ENCODE peak calls at places on chromosomes 11 and 22, in ten cellular contexts. One of them, this sample, is unnamed.

GRCh38 chr11:68033708-68034045 is 3.2 kb downstream of the NDUFS8 start:
- DNase-seq in pancreas: peak; percentile 63
- DNase-seq in BJ: no peak
- DNase-seq in upper lobe of right lung: peak; percentile 72
- DNase-seq in astrocyte of the cerebellum: no peak
- DNase-seq in thoracic aorta: no peak
- DNase-seq in GM20000: no peak
- DNase-seq in B cell: no peak
- DNase-seq in dorsolateral prefrontal cortex: no peak
- DNase-seq in fibroblast of pulmonary artery: no peak
- DNase-seq in this sample: no peak

GRCh38 chr11:57551941-57552340 is 14.5 kb downstream of the SMTNL1 start:
- DNase-seq in pancreas: peak; percentile 69
- DNase-seq in astrocyte of the cerebellum: no peak
- DNase-seq in upper lobe of right lung: no peak
- DNase-seq in B cell: no peak
- DNase-seq in thoracic aorta: no peak
- DNase-seq in dorsolateral prefrontal cortex: no peak
- DNase-seq in BJ: no peak
- DNase-seq in fibroblast of pulmonary artery: no peak
- DNase-seq in GM20000: no peak
- DNase-seq in this sample: no peak

GRCh38 chr11:19419813-19420212 is 179.1 kb upstream of the E2F8 start:
- DNase-seq in BJ: no peak
- DNase-seq in thoracic aorta: no peak
- DNase-seq in GM20000: no peak
- DNase-seq in B cell: no peak
- DNase-seq in pancreas: no peak
- DNase-seq in dorsolateral prefrontal cortex: no peak
- DNase-seq in upper lobe of right lung: no peak
- DNase-seq in astrocyte of the cerebellum: no peak
- DNase-seq in fibroblast of pulmonary artery: peak; percentile 56
- DNase-seq in this sample: no peak

GRCh38 chr11:74593463-74593862 is 1.1 kb downstream of the POLD3 start:
- DNase-seq in thoracic aorta: no peak
- DNase-seq in upper lobe of right lung: no peak
- DNase-seq in GM20000: no peak
- DNase-seq in fibroblast of pulmonary artery: no peak
- DNase-seq in astrocyte of the cerebellum: no peak
- DNase-seq in dorsolateral prefrontal cortex: no peak
- DNase-seq in B cell: no peak
- DNase-seq in pancreas: no peak
- DNase-seq in BJ: no peak
- DNase-seq in this sample: no peak

GRCh38 chr22:45284705-45285305 is at the start of gene UPK3A:
- DNase-seq in upper lobe of right lung: peak; percentile 90
- DNase-seq in B cell: peak; percentile 82
- DNase-seq in BJ: no peak
- DNase-seq in thoracic aorta: no peak
- DNase-seq in pancreas: peak; percentile 85
- DNase-seq in astrocyte of the cerebellum: no peak
- DNase-seq in fibroblast of pulmonary artery: no peak
- DNase-seq in dorsolateral prefrontal cortex: peak; percentile 70
- DNase-seq in GM20000: peak; percentile 57
- DNase-seq in this sample: peak; percentile 53

GRCh38 chr22:20549232-20549841 is 41.9 kb downstream of the MED15 start:
- DNase-seq in B cell: no peak
- DNase-seq in BJ: no peak
- DNase-seq in pancreas: no peak
- DNase-seq in upper lobe of right lung: no peak
- DNase-seq in fibroblast of pulmonary artery: peak; percentile 41
- DNase-seq in thoracic aorta: no peak
- DNase-seq in astrocyte of the cerebellum: no peak
- DNase-seq in GM20000: no peak
- DNase-seq in dorsolateral prefrontal cortex: no peak
- DNase-seq in this sample: no peak

GRCh38 chr11:46604796-46605195 is 11.0 kb upstream of the AMBRA1 start:
- DNase-seq in dorsolateral prefrontal cortex: no peak
- DNase-seq in BJ: no peak
- DNase-seq in GM20000: no peak
- DNase-seq in fibroblast of pulmonary artery: no peak
- DNase-seq in B cell: no peak
- DNase-seq in upper lobe of right lung: no peak
- DNase-seq in thoracic aorta: no peak
- DNase-seq in pancreas: no peak
- DNase-seq in astrocyte of the cerebellum: no peak
- DNase-seq in this sample: no peak

GRCh38 chr11:112735470-112735869 is 225.8 kb upstream of the NCAM1 start:
- DNase-seq in GM20000: no peak
- DNase-seq in fibroblast of pulmonary artery: no peak
- DNase-seq in astrocyte of the cerebellum: no peak
- DNase-seq in upper lobe of right lung: no peak
- DNase-seq in B cell: no peak
- DNase-seq in pancreas: no peak
- DNase-seq in dorsolateral prefrontal cortex: no peak
- DNase-seq in thoracic aorta: no peak
- DNase-seq in BJ: no peak
- DNase-seq in this sample: no peak

GRCh38 chr11:26947379-26947844 is 46.5 kb upstream of the FIBIN start:
- DNase-seq in fibroblast of pulmonary artery: peak; percentile 100
- DNase-seq in astrocyte of the cerebellum: peak; percentile 99
- DNase-seq in dorsolateral prefrontal cortex: no peak
- DNase-seq in BJ: peak; percentile 100
- DNase-seq in thoracic aorta: peak; percentile 14
- DNase-seq in GM20000: no peak
- DNase-seq in B cell: no peak
- DNase-seq in pancreas: no peak
- DNase-seq in upper lobe of right lung: no peak
- DNase-seq in this sample: no peak

GRCh38 chr11:106133529-106133928 is 56.1 kb downstream of the AASDHPPT start:
- DNase-seq in pancreas: no peak
- DNase-seq in B cell: no peak
- DNase-seq in dorsolateral prefrontal cortex: no peak
- DNase-seq in astrocyte of the cerebellum: no peak
- DNase-seq in fibroblast of pulmonary artery: no peak
- DNase-seq in BJ: no peak
- DNase-seq in thoracic aorta: no peak
- DNase-seq in GM20000: peak; percentile 11
- DNase-seq in upper lobe of right lung: no peak
- DNase-seq in this sample: peak; percentile 11
- TF ChIP-seq CTCF in pancreas: no peak
- TF ChIP-seq CTCF in B cell: no peak
- TF ChIP-seq CTCF in dorsolateral prefrontal cortex: no peak
- TF ChIP-seq CTCF in astrocyte of the cerebellum: no peak
- TF ChIP-seq CTCF in fibroblast of pulmonary artery: peak; percentile 26
- TF ChIP-seq CTCF in BJ: peak; percentile 35
- TF ChIP-seq CTCF in thoracic aorta: peak; percentile 12
- TF ChIP-seq CTCF in GM20000: no peak
- TF ChIP-seq CTCF in upper lobe of right lung: no peak
- TF ChIP-seq CTCF in this sample: no peak

DNA sequence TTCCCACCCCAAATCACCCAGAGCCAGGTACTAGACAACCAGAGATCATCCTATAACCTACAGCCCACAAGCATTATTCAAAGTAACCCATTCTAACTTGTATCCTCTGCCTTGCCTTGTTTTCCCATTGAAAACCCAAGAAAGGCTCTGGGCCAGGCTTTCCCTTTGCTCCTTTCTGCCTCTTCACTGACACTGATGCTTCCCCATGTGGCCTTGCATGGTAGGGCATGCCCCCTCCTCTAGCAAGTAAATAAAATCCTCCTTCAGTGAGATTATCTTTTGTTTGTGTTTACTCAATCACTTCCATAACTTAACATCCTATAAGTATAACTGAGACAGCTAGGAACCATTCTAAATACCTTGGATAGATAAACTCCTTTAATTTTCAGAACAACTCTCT is 65.6 kb upstream of the FAR1 start:
- DNase-seq in thoracic aorta: no peak
- DNase-seq in dorsolateral prefrontal cortex: no peak
- DNase-seq in astrocyte of the cerebellum: no peak
- DNase-seq in B cell: no peak
- DNase-seq in fibroblast of pulmonary artery: no peak
- DNase-seq in GM20000: no peak
- DNase-seq in upper lobe of right lung: no peak
- DNase-seq in pancreas: no peak
- DNase-seq in BJ: no peak
- DNase-seq in this sample: no peak
- TF ChIP-seq CTCF in thoracic aorta: no peak
- TF ChIP-seq CTCF in dorsolateral prefrontal cortex: no peak
- TF ChIP-seq CTCF in astrocyte of the cerebellum: no peak
- TF ChIP-seq CTCF in B cell: no peak
- TF ChIP-seq CTCF in fibroblast of pulmonary artery: no peak
- TF ChIP-seq CTCF in GM20000: no peak
- TF ChIP-seq CTCF in upper lobe of right lung: no peak
- TF ChIP-seq CTCF in pancreas: no peak
- TF ChIP-seq CTCF in BJ: no peak
- TF ChIP-seq CTCF in this sample: no peak

GRCh38 chr22:27724181-27724580 is 77.4 kb downstream of the MN1 start:
- DNase-seq in upper lobe of right lung: no peak
- DNase-seq in pancreas: no peak
- DNase-seq in thoracic aorta: no peak
- DNase-seq in B cell: no peak
- DNase-seq in GM20000: no peak
- DNase-seq in astrocyte of the cerebellum: no peak
- DNase-seq in dorsolateral prefrontal cortex: no peak
- DNase-seq in BJ: no peak
- DNase-seq in fibroblast of pulmonary artery: peak; percentile 20
- DNase-seq in this sample: no peak

GRCh38 chr22:27720860-27721259 is 80.7 kb downstream of the MN1 start:
- DNase-seq in thoracic aorta: no peak
- DNase-seq in astrocyte of the cerebellum: no peak
- DNase-seq in B cell: no peak
- DNase-seq in upper lobe of right lung: peak; percentile 28
- DNase-seq in pancreas: no peak
- DNase-seq in fibroblast of pulmonary artery: no peak
- DNase-seq in BJ: no peak
- DNase-seq in dorsolateral prefrontal cortex: no peak
- DNase-seq in GM20000: no peak
- DNase-seq in this sample: no peak

GRCh38 chr22:27723708-27724107 is 77.8 kb downstream of the MN1 start:
- DNase-seq in GM20000: no peak
- DNase-seq in upper lobe of right lung: no peak
- DNase-seq in fibroblast of pulmonary artery: no peak
- DNase-seq in pancreas: no peak
- DNase-seq in astrocyte of the cerebellum: no peak
- DNase-seq in thoracic aorta: no peak
- DNase-seq in B cell: no peak
- DNase-seq in BJ: no peak
- DNase-seq in dorsolateral prefrontal cortex: no peak
- DNase-seq in this sample: no peak

GRCh38 chr22:27724706-27725105 is 76.8 kb downstream of the MN1 start:
- DNase-seq in dorsolateral prefrontal cortex: no peak
- DNase-seq in GM20000: no peak
- DNase-seq in upper lobe of right lung: no peak
- DNase-seq in thoracic aorta: no peak
- DNase-seq in fibroblast of pulmonary artery: no peak
- DNase-seq in pancreas: no peak
- DNase-seq in BJ: peak; percentile 39
- DNase-seq in astrocyte of the cerebellum: peak; percentile 20
- DNase-seq in B cell: no peak
- DNase-seq in this sample: no peak

GRCh38 chr22:27723150-27723549 is 78.4 kb downstream of the MN1 start:
- DNase-seq in GM20000: no peak
- DNase-seq in upper lobe of right lung: no peak
- DNase-seq in fibroblast of pulmonary artery: no peak
- DNase-seq in thoracic aorta: no peak
- DNase-seq in B cell: no peak
- DNase-seq in astrocyte of the cerebellum: no peak
- DNase-seq in dorsolateral prefrontal cortex: no peak
- DNase-seq in BJ: no peak
- DNase-seq in pancreas: no peak
- DNase-seq in this sample: no peak
- TF ChIP-seq CTCF in GM20000: no peak
- TF ChIP-seq CTCF in upper lobe of right lung: no peak
- TF ChIP-seq CTCF in fibroblast of pulmonary artery: peak; percentile 23
- TF ChIP-seq CTCF in thoracic aorta: peak; percentile 18
- TF ChIP-seq CTCF in B cell: no peak
- TF ChIP-seq CTCF in astrocyte of the cerebellum: no peak
- TF ChIP-seq CTCF in dorsolateral prefrontal cortex: peak; percentile 13
- TF ChIP-seq CTCF in BJ: peak; percentile 6
- TF ChIP-seq CTCF in pancreas: no peak
- TF ChIP-seq CTCF in this sample: no peak

DNA sequence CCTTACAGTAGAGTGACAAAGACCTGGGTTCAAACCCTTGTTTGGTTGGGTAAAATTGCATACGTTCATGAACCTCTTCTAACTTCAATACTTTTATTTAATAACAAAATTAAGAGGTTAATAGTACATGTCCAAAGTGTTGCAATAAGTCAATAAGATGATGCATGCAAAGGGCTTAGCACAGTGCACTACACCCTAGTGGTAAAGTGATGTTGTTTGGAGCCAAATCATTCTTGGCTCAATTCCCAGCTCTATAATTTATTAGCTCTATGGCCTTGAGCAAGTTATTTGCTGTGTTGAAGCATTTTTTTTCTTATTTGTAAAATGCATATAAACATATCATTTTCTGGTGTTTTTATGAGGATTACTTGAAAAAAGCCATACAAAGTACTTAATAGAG is 945.3 kb downstream of the LRRC4C start:
- DNase-seq in upper lobe of right lung: no peak
- DNase-seq in BJ: no peak
- DNase-seq in astrocyte of the cerebellum: no peak
- DNase-seq in GM20000: no peak
- DNase-seq in B cell: no peak
- DNase-seq in fibroblast of pulmonary artery: no peak
- DNase-seq in thoracic aorta: no peak
- DNase-seq in dorsolateral prefrontal cortex: no peak
- DNase-seq in pancreas: no peak
- DNase-seq in this sample: no peak
- TF ChIP-seq CTCF in upper lobe of right lung: no peak
- TF ChIP-seq CTCF in BJ: no peak
- TF ChIP-seq CTCF in astrocyte of the cerebellum: no peak
- TF ChIP-seq CTCF in GM20000: no peak
- TF ChIP-seq CTCF in B cell: no peak
- TF ChIP-seq CTCF in fibroblast of pulmonary artery: no peak
- TF ChIP-seq CTCF in thoracic aorta: no peak
- TF ChIP-seq CTCF in dorsolateral prefrontal cortex: no peak
- TF ChIP-seq CTCF in pancreas: no peak
- TF ChIP-seq CTCF in this sample: no peak

GRCh38 chr11:2645779-2646118 is 54.0 kb downstream of the KCNQ1OT1 start:
- DNase-seq in GM20000: no peak
- DNase-seq in B cell: no peak
- DNase-seq in pancreas: no peak
- DNase-seq in thoracic aorta: no peak
- DNase-seq in dorsolateral prefrontal cortex: no peak
- DNase-seq in astrocyte of the cerebellum: no peak
- DNase-seq in BJ: no peak
- DNase-seq in upper lobe of right lung: no peak
- DNase-seq in fibroblast of pulmonary artery: no peak
- DNase-seq in this sample: no peak
- TF ChIP-seq CTCF in GM20000: no peak
- TF ChIP-seq CTCF in B cell: no peak
- TF ChIP-seq CTCF in pancreas: no peak
- TF ChIP-seq CTCF in thoracic aorta: no peak
- TF ChIP-seq CTCF in dorsolateral prefrontal cortex: no peak
- TF ChIP-seq CTCF in astrocyte of the cerebellum: no peak
- TF ChIP-seq CTCF in BJ: no peak
- TF ChIP-seq CTCF in upper lobe of right lung: no peak
- TF ChIP-seq CTCF in fibroblast of pulmonary artery: no peak
- TF ChIP-seq CTCF in this sample: no peak

DNA sequence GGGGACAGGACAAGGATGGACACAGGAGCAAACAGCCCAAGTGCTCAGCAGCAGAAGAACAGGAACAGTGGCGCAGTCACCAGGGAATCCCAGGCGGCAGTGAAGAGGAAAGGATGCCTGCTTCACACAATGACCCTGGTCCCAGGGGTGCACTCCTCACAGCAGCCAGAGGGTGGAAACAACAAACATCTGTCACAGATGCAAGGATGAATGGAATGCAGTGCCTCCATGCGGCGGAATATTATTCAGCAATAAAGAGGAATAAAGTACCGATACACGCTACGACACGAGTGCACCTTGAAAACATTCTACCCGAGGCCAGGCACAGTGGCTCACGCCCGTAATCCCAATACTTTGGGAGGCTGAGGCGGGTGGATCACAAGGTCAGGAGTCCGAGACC is 12.7 kb downstream of the CSNK1E start:
- DNase-seq in fibroblast of pulmonary artery: no peak
- DNase-seq in GM20000: no peak
- DNase-seq in upper lobe of right lung: no peak
- DNase-seq in thoracic aorta: no peak
- DNase-seq in pancreas: no peak
- DNase-seq in astrocyte of the cerebellum: no peak
- DNase-seq in B cell: no peak
- DNase-seq in dorsolateral prefrontal cortex: no peak
- DNase-seq in BJ: no peak
- DNase-seq in this sample: no peak
- TF ChIP-seq CTCF in fibroblast of pulmonary artery: peak; percentile 10
- TF ChIP-seq CTCF in GM20000: no peak
- TF ChIP-seq CTCF in upper lobe of right lung: peak; percentile 15
- TF ChIP-seq CTCF in thoracic aorta: no peak
- TF ChIP-seq CTCF in pancreas: no peak
- TF ChIP-seq CTCF in astrocyte of the cerebellum: no peak
- TF ChIP-seq CTCF in B cell: no peak
- TF ChIP-seq CTCF in dorsolateral prefrontal cortex: peak; percentile 44
- TF ChIP-seq CTCF in BJ: no peak
- TF ChIP-seq CTCF in this sample: no peak